ENCODE peak calls at places on chromosomes 6 and 20, in eight cellular contexts. One of them, this sample, is unnamed.

GRCh38 chr6:45718901-45719300 is 296.8 kb downstream of the CLIC5 start:
- DNase-seq in foreskin fibroblast: peak
- DNase-seq in astrocyte: peak
- DNase-seq in C1 segment of cervical spinal cord: no peak
- DNase-seq in non-pigmented ciliary epithelial cell: no peak
- DNase-seq in GM04503: no peak
- DNase-seq in SW 1271: no peak
- DNase-seq in anterior cingulate cortex: no peak
- DNase-seq in this sample: peak

GRCh38 chr6:49979584-49979983 is 10.2 kb upstream of the DEFB113 start:
- DNase-seq in foreskin fibroblast: no peak
- DNase-seq in astrocyte: no peak
- DNase-seq in C1 segment of cervical spinal cord: no peak
- DNase-seq in non-pigmented ciliary epithelial cell: no peak
- DNase-seq in GM04503: no peak
- DNase-seq in SW 1271: no peak
- DNase-seq in anterior cingulate cortex: no peak
- DNase-seq in this sample: no peak

GRCh38 chr6:42405025-42405424 is 46.7 kb downstream of the TRERF1 start:
- DNase-seq in foreskin fibroblast: peak
- DNase-seq in astrocyte: peak
- DNase-seq in C1 segment of cervical spinal cord: no peak
- DNase-seq in non-pigmented ciliary epithelial cell: peak
- DNase-seq in GM04503: peak
- DNase-seq in SW 1271: no peak
- DNase-seq in anterior cingulate cortex: no peak
- DNase-seq in this sample: peak

GRCh38 chr20:43292221-43292620 is 102.5 kb upstream of the PTPRT start:
- DNase-seq in foreskin fibroblast: no peak
- DNase-seq in astrocyte: no peak
- DNase-seq in C1 segment of cervical spinal cord: no peak
- DNase-seq in non-pigmented ciliary epithelial cell: no peak
- DNase-seq in GM04503: no peak
- DNase-seq in SW 1271: no peak
- DNase-seq in anterior cingulate cortex: no peak
- DNase-seq in this sample: no peak

GRCh38 chr20:3758566-3758965 is 9.0 kb downstream of the ADISSP start:
- DNase-seq in foreskin fibroblast: no peak
- DNase-seq in astrocyte: no peak
- DNase-seq in C1 segment of cervical spinal cord: no peak
- DNase-seq in non-pigmented ciliary epithelial cell: no peak
- DNase-seq in GM04503: no peak
- DNase-seq in SW 1271: no peak
- DNase-seq in anterior cingulate cortex: no peak
- DNase-seq in this sample: no peak

GRCh38 chr6:11828185-11828897 is 49.7 kb upstream of the ADTRP start:
- DNase-seq in foreskin fibroblast: no peak
- DNase-seq in astrocyte: no peak
- DNase-seq in C1 segment of cervical spinal cord: no peak
- DNase-seq in non-pigmented ciliary epithelial cell: no peak
- DNase-seq in GM04503: no peak
- DNase-seq in SW 1271: no peak
- DNase-seq in anterior cingulate cortex: no peak
- DNase-seq in this sample: no peak

GRCh38 chr6:110158479-110158878 is 21.0 kb downstream of the WASF1 start:
- DNase-seq in foreskin fibroblast: no peak
- DNase-seq in astrocyte: no peak
- DNase-seq in C1 segment of cervical spinal cord: no peak
- DNase-seq in non-pigmented ciliary epithelial cell: no peak
- DNase-seq in GM04503: no peak
- DNase-seq in SW 1271: no peak
- DNase-seq in anterior cingulate cortex: no peak
- DNase-seq in this sample: no peak

GRCh38 chr20:41094656-41095055 is 42.7 kb upstream of the PLCG1 start:
- DNase-seq in foreskin fibroblast: peak
- DNase-seq in astrocyte: peak
- DNase-seq in C1 segment of cervical spinal cord: no peak
- DNase-seq in non-pigmented ciliary epithelial cell: no peak
- DNase-seq in GM04503: no peak
- DNase-seq in SW 1271: no peak
- DNase-seq in anterior cingulate cortex: no peak
- DNase-seq in this sample: peak

GRCh38 chr20:39676857-39677351 is 714.8 kb downstream of the DHX35 start:
- DNase-seq in foreskin fibroblast: peak
- DNase-seq in astrocyte: no peak
- DNase-seq in C1 segment of cervical spinal cord: no peak
- DNase-seq in non-pigmented ciliary epithelial cell: no peak
- DNase-seq in GM04503: no peak
- DNase-seq in SW 1271: peak
- DNase-seq in anterior cingulate cortex: no peak
- DNase-seq in this sample: no peak

GRCh38 chr20:52438326-52438963 is 246.9 kb upstream of the ZFP64 start:
- DNase-seq in foreskin fibroblast: no peak
- DNase-seq in astrocyte: no peak
- DNase-seq in C1 segment of cervical spinal cord: no peak
- DNase-seq in non-pigmented ciliary epithelial cell: no peak
- DNase-seq in GM04503: no peak
- DNase-seq in SW 1271: no peak
- DNase-seq in anterior cingulate cortex: no peak
- DNase-seq in this sample: no peak

GRCh38 chr20:63024573-63025392 is 18.0 kb upstream of the BHLHE23 start:
- DNase-seq in foreskin fibroblast: no peak
- DNase-seq in astrocyte: no peak
- DNase-seq in C1 segment of cervical spinal cord: no peak
- DNase-seq in non-pigmented ciliary epithelial cell: no peak
- DNase-seq in GM04503: no peak
- DNase-seq in SW 1271: no peak
- DNase-seq in anterior cingulate cortex: no peak
- DNase-seq in this sample: no peak

GRCh38 chr6:110173506-110174132 is 5.9 kb downstream of the WASF1 start:
- DNase-seq in foreskin fibroblast: peak
- DNase-seq in astrocyte: peak
- DNase-seq in C1 segment of cervical spinal cord: no peak
- DNase-seq in non-pigmented ciliary epithelial cell: no peak
- DNase-seq in GM04503: no peak
- DNase-seq in SW 1271: no peak
- DNase-seq in anterior cingulate cortex: no peak
- DNase-seq in this sample: no peak

GRCh38 chr20:38471987-38472512 is 593 bp upstream of the RALGAPB start:
- DNase-seq in foreskin fibroblast: no peak
- DNase-seq in astrocyte: no peak
- DNase-seq in C1 segment of cervical spinal cord: no peak
- DNase-seq in non-pigmented ciliary epithelial cell: no peak
- DNase-seq in GM04503: no peak
- DNase-seq in SW 1271: no peak
- DNase-seq in anterior cingulate cortex: no peak
- DNase-seq in this sample: no peak

GRCh38 chr6:15620616-15621015 is 42.2 kb downstream of the DTNBP1 start:
- DNase-seq in foreskin fibroblast: no peak
- DNase-seq in astrocyte: no peak
- DNase-seq in C1 segment of cervical spinal cord: no peak
- DNase-seq in non-pigmented ciliary epithelial cell: no peak
- DNase-seq in GM04503: no peak
- DNase-seq in SW 1271: no peak
- DNase-seq in anterior cingulate cortex: no peak
- DNase-seq in this sample: no peak

GRCh38 chr20:44601801-44602204 is 19.4 kb downstream of the PKIG start:
- DNase-seq in foreskin fibroblast: peak
- DNase-seq in astrocyte: peak
- DNase-seq in C1 segment of cervical spinal cord: peak
- DNase-seq in non-pigmented ciliary epithelial cell: no peak
- DNase-seq in GM04503: peak
- DNase-seq in SW 1271: no peak
- DNase-seq in anterior cingulate cortex: no peak
- DNase-seq in this sample: peak

GRCh38 chr6:125310994-125311649 is 9.4 kb upstream of the HDDC2 start:
- DNase-seq in foreskin fibroblast: peak
- DNase-seq in astrocyte: peak
- DNase-seq in C1 segment of cervical spinal cord: no peak
- DNase-seq in non-pigmented ciliary epithelial cell: no peak
- DNase-seq in GM04503: no peak
- DNase-seq in SW 1271: peak
- DNase-seq in anterior cingulate cortex: no peak
- DNase-seq in this sample: peak

GRCh38 chr20:37392441-37393195 is 46.7 kb downstream of the SRC start:
- DNase-seq in foreskin fibroblast: peak
- DNase-seq in astrocyte: no peak
- DNase-seq in C1 segment of cervical spinal cord: no peak
- DNase-seq in non-pigmented ciliary epithelial cell: no peak
- DNase-seq in GM04503: no peak
- DNase-seq in SW 1271: peak
- DNase-seq in anterior cingulate cortex: no peak
- DNase-seq in this sample: no peak

GRCh38 chr20:24783631-24784492 is 165.2 kb upstream of the CST7 start:
- DNase-seq in foreskin fibroblast: no peak
- DNase-seq in astrocyte: no peak
- DNase-seq in C1 segment of cervical spinal cord: no peak
- DNase-seq in non-pigmented ciliary epithelial cell: no peak
- DNase-seq in GM04503: no peak
- DNase-seq in SW 1271: no peak
- DNase-seq in anterior cingulate cortex: no peak
- DNase-seq in this sample: no peak

GRCh38 chr20:10501377-10501776 is 66.3 kb downstream of the SLX4IP start:
- DNase-seq in foreskin fibroblast: no peak
- DNase-seq in astrocyte: peak
- DNase-seq in C1 segment of cervical spinal cord: peak
- DNase-seq in non-pigmented ciliary epithelial cell: no peak
- DNase-seq in GM04503: no peak
- DNase-seq in SW 1271: no peak
- DNase-seq in anterior cingulate cortex: no peak
- DNase-seq in this sample: no peak

GRCh38 chr20:57215426-57215825 is 51.0 kb downstream of the BMP7 start:
- DNase-seq in foreskin fibroblast: no peak
- DNase-seq in astrocyte: no peak
- DNase-seq in C1 segment of cervical spinal cord: no peak
- DNase-seq in non-pigmented ciliary epithelial cell: no peak
- DNase-seq in GM04503: no peak
- DNase-seq in SW 1271: no peak
- DNase-seq in anterior cingulate cortex: no peak
- DNase-seq in this sample: no peak

GRCh38 chr6:47727391-47727790 is 29.0 kb downstream of the ADGRF4 start:
- DNase-seq in foreskin fibroblast: peak
- DNase-seq in astrocyte: peak
- DNase-seq in C1 segment of cervical spinal cord: no peak
- DNase-seq in non-pigmented ciliary epithelial cell: no peak
- DNase-seq in GM04503: no peak
- DNase-seq in SW 1271: no peak
- DNase-seq in anterior cingulate cortex: no peak
- DNase-seq in this sample: no peak

GRCh38 chr6:42618686-42619085 is 54.9 kb downstream of the UBR2 start:
- DNase-seq in foreskin fibroblast: peak
- DNase-seq in astrocyte: peak
- DNase-seq in C1 segment of cervical spinal cord: no peak
- DNase-seq in non-pigmented ciliary epithelial cell: peak
- DNase-seq in GM04503: peak
- DNase-seq in SW 1271: no peak
- DNase-seq in anterior cingulate cortex: peak
- DNase-seq in this sample: peak

GRCh38 chr6:109165392-109165964 is 70.2 kb downstream of the CEP57L1 start:
- DNase-seq in foreskin fibroblast: peak
- DNase-seq in astrocyte: peak
- DNase-seq in C1 segment of cervical spinal cord: no peak
- DNase-seq in non-pigmented ciliary epithelial cell: peak
- DNase-seq in GM04503: peak
- DNase-seq in SW 1271: peak
- DNase-seq in anterior cingulate cortex: no peak
- DNase-seq in this sample: peak

GRCh38 chr6:156925718-156926607 is 148.8 kb downstream of the ARID1B start:
- DNase-seq in foreskin fibroblast: peak
- DNase-seq in astrocyte: no peak
- DNase-seq in C1 segment of cervical spinal cord: no peak
- DNase-seq in non-pigmented ciliary epithelial cell: no peak
- DNase-seq in GM04503: no peak
- DNase-seq in SW 1271: no peak
- DNase-seq in anterior cingulate cortex: no peak
- DNase-seq in this sample: no peak

GRCh38 chr6:146905313-146905712 is 298.9 kb upstream of the STXBP5 start:
- DNase-seq in foreskin fibroblast: peak
- DNase-seq in astrocyte: peak
- DNase-seq in C1 segment of cervical spinal cord: no peak
- DNase-seq in non-pigmented ciliary epithelial cell: no peak
- DNase-seq in GM04503: peak
- DNase-seq in SW 1271: peak
- DNase-seq in anterior cingulate cortex: no peak
- DNase-seq in this sample: peak

GRCh38 chr6:134416501-134417154 is 98.7 kb upstream of the SGK1 start:
- DNase-seq in foreskin fibroblast: peak
- DNase-seq in astrocyte: peak
- DNase-seq in C1 segment of cervical spinal cord: no peak
- DNase-seq in non-pigmented ciliary epithelial cell: no peak
- DNase-seq in GM04503: peak
- DNase-seq in SW 1271: peak
- DNase-seq in anterior cingulate cortex: no peak
- DNase-seq in this sample: no peak

GRCh38 chr6:44456070-44456965 is 68.8 kb downstream of the CDC5L start:
- DNase-seq in foreskin fibroblast: peak
- DNase-seq in astrocyte: peak
- DNase-seq in C1 segment of cervical spinal cord: no peak
- DNase-seq in non-pigmented ciliary epithelial cell: no peak
- DNase-seq in GM04503: peak
- DNase-seq in SW 1271: peak
- DNase-seq in anterior cingulate cortex: no peak
- DNase-seq in this sample: no peak

GRCh38 chr6:113092795-113093194 is 745.7 kb downstream of the RFPL4B start:
- DNase-seq in foreskin fibroblast: no peak
- DNase-seq in astrocyte: no peak
- DNase-seq in C1 segment of cervical spinal cord: no peak
- DNase-seq in non-pigmented ciliary epithelial cell: no peak
- DNase-seq in GM04503: no peak
- DNase-seq in SW 1271: no peak
- DNase-seq in anterior cingulate cortex: no peak
- DNase-seq in this sample: no peak

GRCh38 chr6:77463881-77464867 is 883 bp upstream of the HTR1B start:
- DNase-seq in foreskin fibroblast: peak
- DNase-seq in astrocyte: no peak
- DNase-seq in C1 segment of cervical spinal cord: no peak
- DNase-seq in non-pigmented ciliary epithelial cell: no peak
- DNase-seq in GM04503: no peak
- DNase-seq in SW 1271: no peak
- DNase-seq in anterior cingulate cortex: no peak
- DNase-seq in this sample: no peak

GRCh38 chr6:45965787-45966186 is 49.9 kb downstream of the CLIC5 start:
- DNase-seq in foreskin fibroblast: peak
- DNase-seq in astrocyte: peak
- DNase-seq in C1 segment of cervical spinal cord: no peak
- DNase-seq in non-pigmented ciliary epithelial cell: peak
- DNase-seq in GM04503: peak
- DNase-seq in SW 1271: peak
- DNase-seq in anterior cingulate cortex: no peak
- DNase-seq in this sample: no peak

GRCh38 chr20:34776177-34776576 is 49.3 kb downstream of the NCOA6 start:
- DNase-seq in foreskin fibroblast: no peak
- DNase-seq in astrocyte: no peak
- DNase-seq in C1 segment of cervical spinal cord: no peak
- DNase-seq in non-pigmented ciliary epithelial cell: no peak
- DNase-seq in GM04503: no peak
- DNase-seq in SW 1271: no peak
- DNase-seq in anterior cingulate cortex: no peak
- DNase-seq in this sample: no peak

GRCh38 chr6:107237992-107238660 is 122.8 kb upstream of the BEND3 start:
- DNase-seq in foreskin fibroblast: peak
- DNase-seq in astrocyte: peak
- DNase-seq in C1 segment of cervical spinal cord: no peak
- DNase-seq in non-pigmented ciliary epithelial cell: peak
- DNase-seq in GM04503: peak
- DNase-seq in SW 1271: no peak
- DNase-seq in anterior cingulate cortex: no peak
- DNase-seq in this sample: peak

GRCh38 chr6:168096271-168096764 is 17.3 kb upstream of the FRMD1 start:
- DNase-seq in foreskin fibroblast: no peak
- DNase-seq in astrocyte: no peak
- DNase-seq in C1 segment of cervical spinal cord: no peak
- DNase-seq in non-pigmented ciliary epithelial cell: no peak
- DNase-seq in GM04503: no peak
- DNase-seq in SW 1271: no peak
- DNase-seq in anterior cingulate cortex: no peak
- DNase-seq in this sample: no peak